ENCODE peak calls at places on chromosomes 5 and 9, in seven cellular contexts. F is HCT116, X is SK-N-SH, S is H1, K is HepG2, U is GM12878, L is K562. Q is an unnamed sample.

GRCh38 chr9:91187311-91187964 is 174.3 kb downstream of the AUH start:
- DNase-seq in F (no peak), X (no peak), S (no peak), K (no peak), U (no peak), L (no peak), Q (no peak)

GRCh38 chr5:35198096-35198495 is 32.2 kb downstream of the PRLR start:
- DNase-seq in F (no peak), X (peak), S (no peak), K (peak), U (no peak), L (no peak), Q (peak)

GRCh38 chr9:93187047-93187446 is 3.1 kb downstream of the WNK2 start:
- DNase-seq in F (no peak), X (peak), S (no peak), K (no peak), U (no peak), L (no peak), Q (no peak)

GRCh38 chr9:12923472-12924009 is 148.7 kb downstream of the LURAP1L start:
- DNase-seq in F (no peak), X (no peak), S (no peak), K (no peak), U (no peak), L (no peak), Q (no peak)

GRCh38 chr5:146607663-146608315 is 91.8 kb upstream of the GPR151 start:
- DNase-seq in F (no peak), X (peak), S (no peak), K (no peak), U (no peak), L (no peak), Q (no peak)

GRCh38 chr5:2739360-2740050 is 12.0 kb downstream of the IRX2 start:
- DNase-seq in F (no peak), X (no peak), S (no peak), K (no peak), U (no peak), L (no peak), Q (no peak)

GRCh38 chr5:137016783-137017324 is 482.3 kb downstream of the SPOCK1 start:
- DNase-seq in F (no peak), X (no peak), S (no peak), K (no peak), U (no peak), L (no peak), Q (no peak)

GRCh38 chr5:159003045-159004030 is 96.4 kb downstream of the EBF1 start:
- DNase-seq in F (no peak), X (no peak), S (no peak), K (no peak), U (no peak), L (no peak), Q (no peak)

GRCh38 chr9:96686638-96687335 is 31.7 kb upstream of the PRXL2C start:
- DNase-seq in F (no peak), X (peak), S (peak), K (no peak), U (no peak), L (no peak), Q (peak)

GRCh38 chr5:167051369-167051768 is 1240.1 kb upstream of the WWC1 start:
- DNase-seq in F (no peak), X (no peak), S (no peak), K (no peak), U (no peak), L (no peak), Q (no peak)

GRCh38 chr5:151150484-151151262 is 6.9 kb downstream of the ANXA6 start:
- DNase-seq in F (no peak), X (peak), S (no peak), K (no peak), U (peak), L (no peak), Q (no peak)

GRCh38 chr9:14346826-14347407 is 33.0 kb upstream of the NFIB start:
- DNase-seq in F (no peak), X (peak), S (no peak), K (no peak), U (no peak), L (no peak), Q (no peak)

GRCh38 chr5:9339206-9339818 is 206.6 kb downstream of the SEMA5A start:
- DNase-seq in F (no peak), X (peak), S (no peak), K (peak), U (no peak), L (peak), Q (no peak)

GRCh38 chr9:131801811-131802210 is 61.9 kb upstream of the RAPGEF1 start:
- DNase-seq in F (no peak), X (no peak), S (no peak), K (no peak), U (no peak), L (no peak), Q (no peak)

GRCh38 chr5:167943353-167943752 is 348.1 kb upstream of the WWC1 start:
- DNase-seq in F (no peak), X (no peak), S (no peak), K (no peak), U (no peak), L (no peak), Q (no peak)

GRCh38 chr5:123209163-123210013 is 120.3 kb downstream of the PRDM6 start:
- DNase-seq in F (peak), X (no peak), S (no peak), K (peak), U (no peak), L (peak), Q (peak)

GRCh38 chr9:100756217-100756616 is 178.3 kb downstream of the CAVIN4 start:
- DNase-seq in F (no peak), X (no peak), S (no peak), K (no peak), U (no peak), L (no peak), Q (no peak)

GRCh38 chr5:157892974-157893373 is 34.0 kb upstream of the CLINT1 start:
- DNase-seq in F (no peak), X (no peak), S (no peak), K (no peak), U (no peak), L (no peak), Q (no peak)

GRCh38 chr5:116944171-116944570 is 369.5 kb upstream of the SEMA6A start:
- DNase-seq in F (no peak), X (no peak), S (peak), K (peak), U (no peak), L (no peak), Q (peak)

GRCh38 chr9:92671323-92671722 is 1.4 kb upstream of the IPPK start:
- DNase-seq in F (peak), X (no peak), S (no peak), K (peak), U (no peak), L (peak), Q (no peak)

GRCh38 chr9:34654317-34655083 is 2.5 kb downstream of the IL11RA start:
- DNase-seq in F (no peak), X (peak), S (no peak), K (no peak), U (no peak), L (no peak), Q (no peak)

GRCh38 chr5:68490401-68490800 is 274.8 kb downstream of the PIK3R1 start:
- DNase-seq in F (no peak), X (no peak), S (no peak), K (no peak), U (no peak), L (no peak), Q (no peak)

GRCh38 chr5:127931396-127931795 is 152.2 kb upstream of the SLC12A2 start:
- DNase-seq in F (no peak), X (no peak), S (no peak), K (no peak), U (no peak), L (no peak), Q (no peak)

GRCh38 chr9:114289571-114290481 is 33.1 kb upstream of the ORM1 start:
- DNase-seq in F (no peak), X (no peak), S (no peak), K (no peak), U (no peak), L (no peak), Q (no peak)

GRCh38 chr5:148912714-148913398 is 86.4 kb downstream of the ADRB2 start:
- DNase-seq in F (peak), X (peak), S (peak), K (peak), U (no peak), L (no peak), Q (peak)

GRCh38 chr9:109349431-109349846 is 28.6 kb upstream of the EPB41L4B start:
- DNase-seq in F (no peak), X (no peak), S (no peak), K (no peak), U (no peak), L (no peak), Q (no peak)

GRCh38 chr9:82320566-82320965 is 332.0 kb downstream of the SPATA31D1 start:
- DNase-seq in F (no peak), X (no peak), S (no peak), K (no peak), U (no peak), L (no peak), Q (no peak)

GRCh38 chr5:59212596-59212995 is 629.7 kb downstream of the RAB3C start:
- DNase-seq in F (no peak), X (no peak), S (no peak), K (no peak), U (no peak), L (no peak), Q (no peak)

GRCh38 chr5:144028058-144028457 is 142.4 kb downstream of the YIPF5 start:
- DNase-seq in F (no peak), X (no peak), S (no peak), K (no peak), U (no peak), L (no peak), Q (no peak)

GRCh38 chr9:70683841-70684240 is 269.4 kb upstream of the KLF9 start:
- DNase-seq in F (no peak), X (no peak), S (no peak), K (no peak), U (no peak), L (no peak), Q (peak)

GRCh38 chr5:172659909-172660628 is 19.0 kb downstream of the NEURL1B start:
- DNase-seq in F (no peak), X (peak), S (no peak), K (peak), U (no peak), L (no peak), Q (no peak)

GRCh38 chr5:14914603-14915277 is 43.2 kb upstream of the ANKH start:
- DNase-seq in F (no peak), X (no peak), S (no peak), K (no peak), U (no peak), L (no peak), Q (no peak)

GRCh38 chr5:83827111-83827541 is 106.5 kb upstream of the HAPLN1 start:
- DNase-seq in F (no peak), X (no peak), S (no peak), K (no peak), U (no peak), L (no peak), Q (no peak)

GRCh38 chr5:6377121-6377520 is 1.2 kb downstream of the MED10 start:
- DNase-seq in F (no peak), X (no peak), S (no peak), K (no peak), U (no peak), L (no peak), Q (no peak)

GRCh38 chr5:92337772-92338234 is 954.7 kb upstream of the ARRDC3 start:
- DNase-seq in F (no peak), X (no peak), S (no peak), K (no peak), U (no peak), L (no peak), Q (no peak)

GRCh38 chr9:16704096-16704488 is 166.4 kb downstream of the BNC2 start:
- DNase-seq in F (no peak), X (no peak), S (no peak), K (no peak), U (no peak), L (no peak), Q (no peak)

GRCh38 chr5:78964889-78965288 is 20.2 kb downstream of the ARSB start:
- DNase-seq in F (peak), X (peak), S (no peak), K (peak), U (no peak), L (peak), Q (peak)

GRCh38 chr9:91419222-91420191 is 4.1 kb downstream of the NFIL3 start:
- DNase-seq in F (peak), X (peak), S (no peak), K (peak), U (no peak), L (peak), Q (peak)

GRCh38 chr9:2338770-2339169 is 282.8 kb upstream of the VLDLR start:
- DNase-seq in F (no peak), X (no peak), S (no peak), K (no peak), U (no peak), L (no peak), Q (no peak)

GRCh38 chr5:115375922-115376321 is 79.5 kb upstream of the CCDC112 start:
- DNase-seq in F (no peak), X (no peak), S (no peak), K (peak), U (no peak), L (peak), Q (no peak)

GRCh38 chr5:54845567-54845941 is 139.8 kb downstream of the ESM1 start:
- DNase-seq in F (no peak), X (no peak), S (no peak), K (no peak), U (no peak), L (peak), Q (no peak)

GRCh38 chr5:54841481-54841880 is 143.9 kb downstream of the ESM1 start:
- DNase-seq in F (no peak), X (no peak), S (no peak), K (no peak), U (no peak), L (no peak), Q (no peak)

GRCh38 chr5:54844905-54845566 is 140.4 kb downstream of the ESM1 start:
- DNase-seq in F (peak), X (peak), S (no peak), K (peak), U (peak), L (peak), Q (peak)
- TF ChIP-seq JUND in F (no peak), X (no peak), S (no peak), K (no peak), U (no peak), L (no peak), Q (no peak)

GRCh38 chr9:124752967-124753366 is 18.1 kb downstream of the NR6A1 start:
- DNase-seq in F (no peak), X (peak), S (no peak), K (no peak), U (no peak), L (no peak), Q (no peak)
- TF ChIP-seq JUND in F (no peak), X (peak), S (no peak), K (no peak), U (no peak), L (no peak), Q (no peak)

DNA sequence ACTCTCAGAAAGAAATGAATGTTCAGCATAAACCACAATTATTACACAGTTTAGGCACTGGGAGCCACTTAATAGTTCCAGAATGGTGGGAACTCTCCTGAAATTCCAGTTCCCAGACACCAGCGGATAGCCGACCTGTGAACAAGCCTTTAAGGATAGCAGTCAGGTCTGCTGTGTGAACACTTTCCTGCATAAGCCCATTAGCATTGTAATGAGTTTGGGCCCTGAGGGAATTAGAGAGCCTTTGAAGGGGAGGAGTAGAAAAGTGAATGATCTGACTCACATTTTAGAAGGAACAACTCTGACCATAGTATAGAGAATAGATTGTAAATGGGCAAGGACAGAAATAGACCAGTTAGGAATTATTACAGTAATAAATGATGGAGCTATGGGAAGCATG is 189.1 kb downstream of the ADGRV1 start:
- DNase-seq in F (no peak), X (no peak), S (no peak), K (no peak), U (no peak), L (no peak), Q (no peak)
- TF ChIP-seq JUND in F (no peak), X (no peak), S (no peak), K (no peak), U (no peak), L (no peak), Q (no peak)

DNA sequence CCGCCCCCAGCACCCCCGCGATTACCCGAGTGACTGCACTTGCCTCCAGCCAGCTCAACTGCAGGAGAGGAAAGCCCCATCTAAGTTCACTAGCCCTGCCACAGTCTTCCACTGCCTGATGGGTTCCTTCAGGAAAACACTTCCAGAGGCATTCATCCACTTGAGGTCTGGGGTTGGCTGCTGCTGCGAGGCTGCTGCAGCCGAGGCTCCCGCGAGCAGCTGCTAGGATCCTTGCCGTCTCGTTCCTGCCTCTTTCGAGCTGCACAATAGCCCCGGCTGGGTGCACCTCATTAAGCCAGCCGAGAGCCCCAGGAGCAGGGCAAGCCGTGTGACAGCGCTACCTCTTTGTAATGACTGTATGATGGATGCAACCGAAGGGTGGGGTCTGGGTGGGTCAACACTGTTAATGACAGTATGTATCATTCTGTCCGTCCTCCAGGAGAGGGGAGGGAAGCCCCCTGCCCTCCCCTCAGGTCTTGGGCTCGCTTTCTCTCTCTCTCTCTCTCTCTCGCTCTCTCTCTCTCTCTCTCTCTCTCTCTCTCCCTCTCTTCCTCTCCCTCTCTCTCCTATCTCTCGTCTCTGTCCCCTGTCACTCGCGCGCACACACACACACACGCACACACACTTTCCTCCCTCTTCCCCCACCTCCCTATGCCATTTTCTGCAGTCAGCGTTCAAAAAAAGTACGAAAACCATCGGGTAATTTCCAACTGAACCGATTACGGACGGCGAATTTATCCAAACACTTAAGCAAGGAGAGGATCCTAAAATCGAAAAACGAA is 24.4 kb upstream of the ELAVL2 start:
- DNase-seq in F (no peak), X (peak), S (no peak), K (no peak), U (no peak), L (no peak), Q (peak)
- TF ChIP-seq JUND in F (no peak), X (no peak), S (peak), K (no peak), U (no peak), L (no peak), Q (no peak)

GRCh38 chr5:133322743-133323142 is 270.9 kb downstream of the HSPA4 start:
- DNase-seq in F (no peak), X (no peak), S (no peak), K (no peak), U (no peak), L (no peak), Q (peak)
- TF ChIP-seq JUND in F (no peak), X (no peak), S (no peak), K (no peak), U (no peak), L (no peak), Q (no peak)

GRCh38 chr5:16179936-16180788 is 571 bp upstream of the MARCHF11 start:
- DNase-seq in F (no peak), X (no peak), S (no peak), K (no peak), U (no peak), L (no peak), Q (no peak)

GRCh38 chr5:16180789-16181082 is 1.1 kb upstream of the MARCHF11 start:
- DNase-seq in F (no peak), X (no peak), S (no peak), K (no peak), U (no peak), L (no peak), Q (no peak)

GRCh38 chr5:16178745-16179372 is 732 bp downstream of the MARCHF11 start:
- DNase-seq in F (no peak), X (peak), S (peak), K (peak), U (no peak), L (peak), Q (peak)

DNA sequence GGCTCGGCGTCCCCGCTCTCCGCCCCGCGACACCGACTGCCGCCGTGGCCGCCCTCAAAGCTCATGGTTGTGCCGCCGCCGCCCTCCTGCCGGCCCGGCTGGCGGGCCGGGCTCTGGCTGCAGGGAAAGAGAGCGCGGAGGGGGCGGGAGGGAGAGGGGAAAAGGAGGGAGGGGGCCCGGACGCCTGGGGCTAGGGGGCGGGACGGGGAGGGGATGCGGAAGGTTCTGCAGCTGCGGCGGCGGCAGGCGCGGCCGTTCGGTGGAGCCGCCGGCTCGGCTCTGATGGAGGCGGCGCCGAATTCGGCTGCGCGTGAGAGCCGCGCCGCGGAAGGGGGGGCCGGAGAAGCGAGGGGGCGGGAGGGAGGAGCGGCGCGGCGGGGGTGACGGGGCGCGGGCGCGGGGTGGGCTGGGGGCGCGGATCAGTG is at the start of gene MARCHF11:
- DNase-seq in F (no peak), X (peak), S (no peak), K (no peak), U (no peak), L (no peak), Q (no peak)
- TF ChIP-seq JUND in F (no peak), X (no peak), S (no peak), K (no peak), U (no peak), L (no peak), Q (no peak)

DNA sequence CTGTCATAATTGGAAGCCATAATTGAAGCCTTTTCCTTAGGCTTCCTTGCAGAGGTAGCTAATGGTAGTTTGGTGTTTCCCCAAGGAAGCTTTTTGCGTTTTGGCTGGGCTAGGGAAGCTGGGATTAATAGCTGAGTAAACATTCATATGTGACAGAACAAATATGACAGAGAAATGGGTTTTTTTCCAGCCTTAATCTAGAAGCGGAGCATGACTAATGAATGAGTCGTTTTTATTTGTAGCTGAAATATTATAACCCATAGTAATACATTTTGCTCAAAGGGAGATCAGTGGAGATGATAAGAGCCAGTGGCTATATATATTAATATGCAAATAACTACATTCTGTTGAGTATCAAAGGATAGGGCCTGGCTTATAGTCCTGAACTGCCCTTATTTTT is 17.1 kb downstream of the HMGXB3 start:
- DNase-seq in F (no peak), X (no peak), S (no peak), K (no peak), U (no peak), L (no peak), Q (no peak)
- TF ChIP-seq JUND in F (peak), X (peak), S (no peak), K (no peak), U (no peak), L (no peak), Q (no peak)

GRCh38 chr5:96741911-96742310 is 65.8 kb downstream of the ERAP1 start:
- DNase-seq in F (no peak), X (no peak), S (no peak), K (no peak), U (no peak), L (peak), Q (no peak)

GRCh38 chr5:96745025-96745424 is 62.7 kb downstream of the ERAP1 start:
- DNase-seq in F (no peak), X (no peak), S (no peak), K (no peak), U (no peak), L (no peak), Q (no peak)

GRCh38 chr5:96742519-96742918 is 65.2 kb downstream of the ERAP1 start:
- DNase-seq in F (no peak), X (no peak), S (no peak), K (no peak), U (no peak), L (peak), Q (no peak)

GRCh38 chr5:96743805-96744559 is 63.8 kb downstream of the ERAP1 start:
- DNase-seq in F (no peak), X (no peak), S (no peak), K (no peak), U (no peak), L (no peak), Q (no peak)

GRCh38 chr5:96743065-96743768 is 64.5 kb downstream of the ERAP1 start:
- DNase-seq in F (no peak), X (no peak), S (no peak), K (no peak), U (no peak), L (peak), Q (no peak)
- TF ChIP-seq JUND in F (peak), X (peak), S (no peak), K (no peak), U (no peak), L (peak), Q (no peak)

Q was measured in T47D.